ENCODE peak calls at places on chromosomes 1 and 21, in four cellular contexts. C is lower lobe of right lung, M is cardiac muscle cell, Y is skeletal muscle cell. U is an unnamed sample.

GRCh38 chr1:180886338-180886737 is 26.4 kb upstream of the KIAA1614 start:
- DNase-seq in C (no peak), M (no peak), Y (no peak), U (no peak)

GRCh38 chr1:182575540-182576149 is 13.4 kb downstream of the RNASEL start:
- DNase-seq in C (no peak), M (peak; percentile 85), Y (peak; percentile 45), U (no peak)

GRCh38 chr1:38173157-38173831 is 126.7 kb upstream of the POU3F1 start:
- DNase-seq in C (no peak), M (no peak), Y (no peak), U (no peak)

GRCh38 chr1:154943649-154944421 is 7.3 kb upstream of the PMVK start:
- DNase-seq in C (no peak), M (peak; percentile 39), Y (no peak), U (peak; percentile 48)

GRCh38 chr1:236025836-236026235 is 39.1 kb downstream of the NID1 start:
- DNase-seq in C (no peak), M (no peak), Y (no peak), U (no peak)

GRCh38 chr1:26408604-26409003 is 2.0 kb upstream of the LIN28A start:
- DNase-seq in C (peak; percentile 72), M (peak; percentile 83), Y (no peak), U (peak; percentile 91)

GRCh38 chr21:18549214-18549905 is 145.8 kb upstream of the TMPRSS15 start:
- DNase-seq in C (no peak), M (no peak), Y (peak; percentile 33), U (no peak)

GRCh38 chr1:1075148-1075935 is 1.2 kb upstream of the RNF223 start:
- DNase-seq in C (peak; percentile 45), M (no peak), Y (no peak), U (no peak)

GRCh38 chr21:25911730-25912401 is 177.1 kb downstream of the GABPA start:
- DNase-seq in C (no peak), M (no peak), Y (no peak), U (no peak)

GRCh38 chr1:119587328-119587727 is 60.7 kb downstream of the ZNF697 start:
- DNase-seq in C (no peak), M (peak; percentile 43), Y (peak; percentile 69), U (no peak)

GRCh38 chr1:40980453-40981121 is 1.1 kb downstream of the CTPS1 start:
- DNase-seq in C (no peak), M (no peak), Y (no peak), U (no peak)

GRCh38 chr1:26744075-26744958 is 43.4 kb upstream of the PIGV start:
- DNase-seq in C (peak; percentile 79), M (peak; percentile 91), Y (peak; percentile 56), U (peak; percentile 87)

GRCh38 chr1:41498809-41499208 is 14.3 kb upstream of the EDN2 start:
- DNase-seq in C (peak; percentile 84), M (peak; percentile 60), Y (no peak), U (no peak)

GRCh38 chr1:44300882-44301281 is 54.2 kb downstream of the ERI3 start:
- DNase-seq in C (no peak), M (no peak), Y (no peak), U (no peak)

GRCh38 chr1:230330157-230330556 is 96.0 kb downstream of the PGBD5 start:
- DNase-seq in C (no peak), M (no peak), Y (no peak), U (no peak)

GRCh38 chr1:30877205-30877912 is 31.2 kb downstream of the SDC3 start:
- DNase-seq in C (peak; percentile 81), M (peak; percentile 96), Y (peak; percentile 62), U (no peak)

GRCh38 chr1:193121616-193122593 is at the start of gene CDC73:
- DNase-seq in C (peak; percentile 98), M (peak; percentile 98), Y (peak; percentile 88), U (peak; percentile 94)

GRCh38 chr1:180588121-180588520 is 29.4 kb downstream of the OVAAL start:
- DNase-seq in C (no peak), M (no peak), Y (no peak), U (no peak)

GRCh38 chr21:31855180-31855579 is 17.6 kb upstream of the HUNK start:
- DNase-seq in C (no peak), M (no peak), Y (no peak), U (no peak)

GRCh38 chr1:170881268-170882265 is 53.8 kb upstream of the MROH9 start:
- DNase-seq in C (no peak), M (peak; percentile 69), Y (peak; percentile 19), U (no peak)

GRCh38 chr1:13983393-13983792 is 283.4 kb downstream of the PRDM2 start:
- DNase-seq in C (no peak), M (no peak), Y (no peak), U (no peak)

GRCh38 chr1:200075938-200076546 is 48.5 kb downstream of the NR5A2 start:
- DNase-seq in C (no peak), M (peak; percentile 93), Y (peak; percentile 61), U (no peak)

GRCh38 chr1:151721788-151722510 is 627 bp downstream of the RIIAD1 start:
- DNase-seq in C (no peak), M (peak; percentile 46), Y (no peak), U (no peak)
- H3K4me3 ChIP-seq in C (peak overlapping the region; percentile 61), M (peak overlapping the region; percentile 34), Y (peak overlapping the region; percentile 56), U (peak overlapping the region; percentile 36)

DNA sequence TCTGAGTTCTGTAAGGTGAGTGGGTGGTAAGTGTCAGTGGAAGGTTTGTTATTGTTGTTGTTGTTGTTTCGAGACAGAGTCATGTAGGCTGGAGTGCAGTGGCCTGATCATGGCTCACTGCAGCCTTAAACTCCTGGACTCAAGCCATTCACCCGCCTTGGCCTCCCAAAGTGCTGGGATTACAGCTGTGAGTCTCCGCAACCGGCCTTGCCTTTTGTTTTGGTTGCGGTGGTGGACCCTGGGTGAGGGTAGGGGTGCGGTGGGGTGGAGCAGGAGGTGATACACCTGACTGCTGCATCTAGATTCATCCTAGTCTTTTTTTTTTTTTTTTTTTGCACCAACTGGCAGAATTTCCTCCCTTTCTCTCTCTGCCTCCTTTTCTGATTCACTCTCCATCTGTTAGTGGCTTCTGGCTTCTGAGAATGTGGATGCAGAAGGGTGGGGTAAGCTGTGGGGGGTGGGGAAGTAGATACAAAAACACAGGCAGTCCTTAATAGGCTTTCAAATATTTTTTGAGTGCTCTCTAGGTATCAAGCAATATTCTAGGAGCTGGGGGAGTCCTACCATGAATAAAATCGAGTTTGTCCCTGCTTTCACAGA is 4.6 kb upstream of the GMEB1 start:
- DNase-seq in C (no peak), M (no peak), Y (no peak), U (no peak)
- H3K4me3 ChIP-seq in C (no peak overlapping the region), M (no peak overlapping the region), Y (no peak overlapping the region), U (no peak overlapping the region)

DNA sequence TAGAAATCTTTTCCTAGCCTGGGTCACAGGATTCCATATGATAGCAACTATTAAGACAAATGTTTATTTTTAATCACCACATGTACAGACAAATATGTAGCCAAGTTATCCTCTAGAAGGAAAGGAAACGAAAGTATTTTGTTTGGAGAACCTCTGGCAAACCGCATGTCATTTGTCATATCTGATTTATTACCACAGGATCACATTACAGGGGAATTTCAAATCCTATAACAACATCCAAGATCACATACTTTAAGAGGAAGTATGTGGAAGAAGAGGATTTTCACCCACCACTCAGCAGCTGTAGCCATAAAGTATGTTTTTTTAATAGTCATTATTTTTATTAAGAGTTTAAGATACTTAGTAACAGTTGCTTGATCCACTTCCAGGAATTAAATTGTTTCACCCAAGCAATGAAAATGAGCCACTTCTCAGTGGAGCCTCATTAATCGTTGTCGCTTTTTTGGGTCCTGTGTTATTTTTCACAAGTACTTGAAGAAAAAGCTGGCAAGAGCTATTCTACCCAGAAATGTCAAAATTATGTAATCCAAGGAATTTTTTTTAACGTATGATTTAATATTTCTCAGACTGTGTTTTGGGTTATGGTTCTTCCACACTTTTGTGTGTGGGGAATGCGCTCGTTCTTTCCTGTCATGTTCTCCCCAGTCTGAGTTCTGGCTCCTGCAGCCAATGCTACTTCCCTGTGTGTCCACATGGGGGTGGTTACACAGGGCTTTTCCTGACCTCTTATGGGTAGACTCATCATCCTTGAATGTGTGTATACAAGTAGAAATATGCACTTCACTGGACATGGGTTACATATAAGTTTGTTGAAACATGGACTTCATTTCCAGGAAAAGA is 6.9 kb downstream of the SERTAD4 start:
- DNase-seq in C (no peak), M (peak; percentile 84), Y (peak; percentile 82), U (no peak)
- H3K4me3 ChIP-seq in C (no peak overlapping the region), M (no peak overlapping the region), Y (no peak overlapping the region), U (no peak overlapping the region)

GRCh38 chr1:87449348-87449963 is 120.8 kb downstream of the LMO4 start:
- DNase-seq in C (no peak), M (peak; percentile 54), Y (peak; percentile 9), U (no peak)
- H3K4me3 ChIP-seq in C (no peak overlapping the region), M (no peak overlapping the region), Y (no peak overlapping the region), U (no peak overlapping the region)

DNA sequence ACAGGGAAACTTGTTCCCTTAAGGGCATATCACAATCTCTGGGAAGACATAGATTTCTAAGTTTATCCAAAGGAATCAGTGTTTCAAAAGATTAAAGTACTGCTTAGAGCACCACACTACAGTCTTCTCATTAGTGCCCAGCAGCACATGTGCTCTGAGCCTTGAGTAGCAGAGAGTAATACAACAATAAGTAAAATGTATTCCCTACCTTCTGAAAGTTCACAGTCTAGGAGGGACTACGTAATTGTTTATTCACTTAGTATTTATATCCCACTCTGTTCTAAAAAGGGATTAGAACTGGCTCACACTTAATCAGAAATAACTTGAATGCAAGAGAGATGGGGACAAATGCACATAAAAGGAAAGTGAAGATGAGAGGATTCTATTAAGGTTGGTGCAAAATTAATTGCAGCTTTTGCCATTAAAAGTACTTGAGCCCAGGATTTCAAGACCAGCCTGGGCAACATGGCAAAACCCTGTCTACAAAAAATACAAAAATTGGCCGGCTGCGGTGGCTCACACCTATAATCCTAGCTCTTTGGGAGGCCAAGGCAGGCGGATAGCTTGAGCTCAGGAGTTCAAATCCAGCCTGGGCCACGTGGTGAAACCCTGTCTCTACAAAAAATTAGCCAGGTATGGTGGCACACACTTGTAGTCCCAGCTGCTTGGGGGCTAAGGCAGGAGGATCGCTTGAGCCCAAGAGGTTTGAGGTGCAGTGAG is 9.0 kb downstream of the SYNC start:
- DNase-seq in C (no peak), M (no peak), Y (no peak), U (no peak)
- H3K4me3 ChIP-seq in C (no peak overlapping the region), M (no peak overlapping the region), Y (no peak overlapping the region), U (no peak overlapping the region)

GRCh38 chr1:47432071-47433036 is 5.5 kb upstream of the FOXD2 start:
- DNase-seq in C (peak; percentile 68), M (peak; percentile 86), Y (peak; percentile 51), U (peak; percentile 84)
- H3K4me3 ChIP-seq in C (peak overlapping the region; percentile 21), M (no peak overlapping the region), Y (peak overlapping the region; percentile 39), U (no peak overlapping the region)

GRCh38 chr1:12091191-12091590 is 28.1 kb downstream of the TNFRSF8 start:
- DNase-seq in C (no peak), M (no peak), Y (no peak), U (no peak)

GRCh38 chr1:12090326-12090725 is 27.2 kb downstream of the TNFRSF8 start:
- DNase-seq in C (no peak), M (no peak), Y (no peak), U (no peak)

GRCh38 chr1:12087797-12088314 is 24.8 kb downstream of the TNFRSF8 start:
- DNase-seq in C (peak; percentile 20), M (peak; percentile 32), Y (no peak), U (no peak)

GRCh38 chr1:12085643-12086260 is 22.6 kb downstream of the TNFRSF8 start:
- DNase-seq in C (no peak), M (no peak), Y (no peak), U (no peak)

DNA sequence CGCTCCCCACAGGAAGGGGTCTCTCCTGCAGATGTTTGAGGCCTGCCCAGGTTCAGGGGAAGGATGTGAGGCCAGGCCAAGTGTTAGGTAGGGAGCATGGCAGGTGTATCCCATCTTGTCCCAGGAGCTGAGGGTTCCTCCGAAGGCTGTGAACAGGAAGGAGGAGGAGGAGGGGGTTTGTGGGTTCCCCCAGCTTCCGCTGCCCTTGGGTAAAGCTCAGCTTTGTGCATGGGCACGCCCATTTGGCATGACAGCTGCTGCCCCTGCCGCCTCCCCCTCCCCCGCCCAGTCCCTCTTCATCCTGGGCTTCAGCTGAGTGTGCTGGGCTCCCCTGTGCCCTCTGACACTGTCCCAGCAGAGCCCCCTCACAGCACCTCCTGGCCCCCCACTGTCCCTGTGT is 25.5 kb downstream of the TNFRSF8 start:
- DNase-seq in C (peak; percentile 44), M (no peak), Y (no peak), U (no peak)
- H3K4me3 ChIP-seq in C (no peak overlapping the region), M (no peak overlapping the region), Y (no peak overlapping the region), U (no peak overlapping the region)

U was measured in NT2/D1.